ENCODE peak calls at places on chromosomes 4 and X, in ten cellular contexts. O is nucleus accumbens, E is fibroblast of mammary gland, W is cardiac fibroblast, X is GM03348, A is brain microvascular endothelial cell, Y is iris pigment epithelial cell, Q is NCI-H1092, J is NCI-H345, V is cardiac muscle cell. U is an unnamed sample.

GRCh38 chr4:154471924-154472323 is 19.7 kb downstream of the DCHS2 start:
- DNase-seq in O (no peak), E (peak; percentile 12), W (no peak), X (no peak), A (no peak), Y (no peak), Q (no peak), J (no peak), V (no peak), U (no peak)

GRCh38 chr4:15610855-15611254 is 44.3 kb downstream of the FBXL5 start:
- DNase-seq in O (no peak), E (no peak), W (no peak), X (no peak), A (no peak), Y (no peak), Q (no peak), J (no peak), V (no peak), U (no peak)

GRCh38 chr4:67700119-67700873 is 659 bp downstream of the UBA6 start:
- DNase-seq in O (no peak), E (peak; percentile 24), W (peak; percentile 41), X (peak; percentile 18), A (no peak), Y (peak; percentile 36), Q (no peak), J (no peak), V (peak; percentile 17), U (no peak)

GRCh38 chr4:78058591-78059523 is 1.7 kb downstream of the FRAS1 start:
- DNase-seq in O (no peak), E (peak; percentile 36), W (peak; percentile 22), X (peak; percentile 79), A (peak; percentile 9), Y (peak; percentile 34), Q (peak; percentile 30), J (peak; percentile 42), V (peak; percentile 60), U (peak; percentile 31)

GRCh38 chr4:186934841-186935443 is 211.3 kb upstream of the FAT1 start:
- DNase-seq in O (no peak), E (no peak), W (no peak), X (no peak), A (no peak), Y (peak; percentile 27), Q (no peak), J (peak; percentile 13), V (no peak), U (no peak)

GRCh38 chr4:129218897-129219296 is 122.9 kb downstream of the C4orf33 start:
- DNase-seq in O (no peak), E (no peak), W (peak; percentile 47), X (no peak), A (peak; percentile 52), Y (peak; percentile 51), Q (no peak), J (no peak), V (peak; percentile 29), U (no peak)

GRCh38 chr4:141645611-141646340 is 9.4 kb downstream of the IL15 start:
- DNase-seq in O (no peak), E (peak; percentile 92), W (peak; percentile 97), X (peak; percentile 53), A (peak; percentile 92), Y (peak; percentile 96), Q (no peak), J (no peak), V (peak; percentile 41), U (no peak)

GRCh38 chrX:46374371-46374770 is 170.8 kb downstream of the ZNF674 start:
- DNase-seq in O (no peak), E (no peak), W (no peak), X (no peak), A (no peak), Y (no peak), Q (no peak), J (no peak), V (no peak), U (no peak)

GRCh38 chrX:111394581-111394980 is 17.4 kb downstream of the DCX start:
- DNase-seq in O (no peak), E (no peak), W (no peak), X (no peak), A (no peak), Y (no peak), Q (no peak), J (no peak), V (no peak), U (no peak)

GRCh38 chr4:17324431-17324830 is 187.5 kb downstream of the QDPR start:
- DNase-seq in O (no peak), E (peak; percentile 64), W (peak; percentile 69), X (peak; percentile 83), A (peak; percentile 42), Y (peak; percentile 64), Q (no peak), J (no peak), V (peak; percentile 75), U (peak; percentile 68)

GRCh38 chrX:115560211-115560977 is 580 bp upstream of the PLS3 start:
- DNase-seq in O (no peak), E (no peak), W (peak; percentile 51), X (no peak), A (peak; percentile 61), Y (peak; percentile 64), Q (no peak), J (no peak), V (peak; percentile 66), U (no peak)